ENCODE peak calls at places on chromosomes 12 and 14, in ten cellular contexts. B is activated B cell treated with CpG ODN at 0.5 μM for 24 hours; G is stimulated activated CD4-positive, alpha-beta T cell treated with anti-CD3 and anti-CD28 coated beads, Interleukin-4, amount 100 ng/mL, for 48 hours; K is activated CD8-positive, alpha-beta memory T cell treated with anti-CD3 and anti-CD28 coated beads for 1 hour; T is substantia nigra; F is GM13977; P is amniotic epithelial cell; N is stimulated activated CD8-positive, alpha-beta memory T cell treated with anti-CD3 and anti-CD28 coated beads, Interleukin-12 subunit alpha, Interleukin-12 subunit beta, amount 100 ng/mL, for 4 hours; E is EH; Z is pulmonary artery endothelial cell. J is an unnamed sample.

GRCh38 chr12:86143162-86143561 is 113.0 kb downstream of the MGAT4C start:
- DNase-seq in B (no peak), G (no peak), K (no peak), T (no peak), F (no peak), P (no peak), N (no peak), E (no peak), Z (no peak), J (no peak)

GRCh38 chr12:120998435-120998834 is 17.9 kb downstream of the C12orf43 start:
- DNase-seq in B (no peak), G (no peak), K (no peak), T (no peak), F (no peak), P (no peak), N (no peak), E (peak), Z (no peak), J (peak)

GRCh38 chr12:88566430-88566829 is 13.8 kb downstream of the KITLG start:
- DNase-seq in B (no peak), G (no peak), K (no peak), T (no peak), F (no peak), P (no peak), N (no peak), E (peak), Z (no peak), J (no peak)

GRCh38 chr12:80422549-80422948 is 21.5 kb upstream of the PTPRQ start:
- DNase-seq in B (no peak), G (no peak), K (no peak), T (no peak), F (no peak), P (peak), N (no peak), E (peak), Z (no peak), J (peak)

GRCh38 chr12:12992418-12993175 is 7.5 kb downstream of the HEBP1 start:
- DNase-seq in B (no peak), G (no peak), K (no peak), T (no peak), F (no peak), P (peak), N (no peak), E (peak), Z (no peak), J (peak)

GRCh38 chr14:104373055-104373854 is 206.3 kb upstream of the C14orf180 start:
- DNase-seq in B (no peak), G (no peak), K (no peak), T (no peak), F (no peak), P (no peak), N (no peak), E (no peak), Z (no peak), J (no peak)

GRCh38 chr12:49403887-49404517 is 36.7 kb downstream of the SPATS2 start:
- DNase-seq in B (no peak), G (no peak), K (no peak), T (no peak), F (no peak), P (no peak), N (no peak), E (no peak), Z (no peak), J (no peak)

GRCh38 chr12:2311001-2311778 is 258.4 kb downstream of the CACNA1C start:
- DNase-seq in B (no peak), G (no peak), K (no peak), T (no peak), F (no peak), P (no peak), N (no peak), E (peak), Z (no peak), J (peak)

GRCh38 chr12:3820122-3820521 is 53.1 kb downstream of the PARP11 start:
- DNase-seq in B (no peak), G (no peak), K (no peak), T (no peak), F (no peak), P (no peak), N (no peak), E (peak), Z (no peak), J (peak)

GRCh38 chr12:52157566-52158150 is 34.2 kb downstream of the KRT80 start:
- DNase-seq in B (no peak), G (no peak), K (no peak), T (no peak), F (no peak), P (no peak), N (no peak), E (no peak), Z (no peak), J (no peak)

GRCh38 chr12:32431025-32431424 is 31.7 kb downstream of the FGD4 start:
- DNase-seq in B (no peak), G (no peak), K (no peak), T (no peak), F (no peak), P (no peak), N (no peak), E (no peak), Z (no peak), J (no peak)

GRCh38 chr12:115404761-115405470 is 720.9 kb upstream of the TBX3 start:
- DNase-seq in B (no peak), G (no peak), K (no peak), T (no peak), F (no peak), P (peak), N (no peak), E (peak), Z (peak), J (peak)

GRCh38 chr14:61360796-61361526 is 39.6 kb downstream of the PRKCH start:
- DNase-seq in B (no peak), G (no peak), K (no peak), T (no peak), F (no peak), P (no peak), N (no peak), E (no peak), Z (no peak), J (no peak)

GRCh38 chr14:105064721-105065143 is 498 bp downstream of the GPR132 start:
- DNase-seq in B (no peak), G (no peak), K (no peak), T (peak), F (no peak), P (no peak), N (no peak), E (peak), Z (no peak), J (no peak)

J was measured in AG10803.